ENCODE peak calls at places on chromosomes 13 and 19, in nine cellular contexts. P, J, Z, B, Y, W, V, U and K are unnamed samples.
A peak's percentile ranks its signal among the peaks of the same experiment; 100 is the strongest.

GRCh38 chr13:20033486-20033885 is 75.0 kb downstream of the ZMYM2 start:
- DNase-seq in P (no peak), J (no peak), Z (no peak), B (no peak), Y (no peak), W (no peak), V (no peak), U (no peak), K (no peak)

GRCh38 chr13:99151516-99151915 is 49.1 kb upstream of the UBAC2 start:
- DNase-seq in P (no peak), J (no peak), Z (no peak), B (no peak), Y (no peak), W (no peak), V (no peak), U (no peak), K (peak; percentile 46)

GRCh38 chr13:22926176-22927007 is 254.4 kb upstream of the SGCG start:
- DNase-seq in P (no peak), J (no peak), Z (no peak), B (peak; percentile 92), Y (peak; percentile 98), W (no peak), V (peak; percentile 69), U (no peak), K (no peak)

GRCh38 chr13:23377603-23378002 is 55.9 kb downstream of the SACS start:
- DNase-seq in P (no peak), J (no peak), Z (no peak), B (no peak), Y (no peak), W (no peak), V (no peak), U (no peak), K (no peak)

GRCh38 chr13:89401209-89401810 is 1730.1 kb downstream of the SLITRK5 start:
- DNase-seq in P (no peak), J (no peak), Z (no peak), B (no peak), Y (no peak), W (no peak), V (no peak), U (no peak), K (no peak)

GRCh38 chr13:97212540-97213146 is 9.5 kb upstream of the MBNL2 start:
- DNase-seq in P (peak; percentile 15), J (no peak), Z (no peak), B (peak; percentile 67), Y (peak; percentile 65), W (peak; percentile 42), V (no peak), U (no peak), K (peak; percentile 24)

GRCh38 chr13:79386125-79386822 is 19.8 kb downstream of the RBM26 start:
- DNase-seq in P (no peak), J (no peak), Z (no peak), B (no peak), Y (no peak), W (no peak), V (no peak), U (no peak), K (no peak)

GRCh38 chr13:110813646-110814624 is 100.4 kb downstream of the ING1 start:
- DNase-seq in P (no peak), J (no peak), Z (no peak), B (no peak), Y (no peak), W (no peak), V (no peak), U (no peak), K (no peak)

GRCh38 chr19:55642153-55643002 is 1.1 kb upstream of the ZNF581 start:
- DNase-seq in P (no peak), J (no peak), Z (peak; percentile 38), B (peak; percentile 69), Y (peak; percentile 50), W (peak; percentile 39), V (peak; percentile 14), U (no peak), K (peak; percentile 63)

GRCh38 chr13:42548731-42549554 is 25.0 kb upstream of the TNFSF11 start:
- DNase-seq in P (no peak), J (no peak), Z (no peak), B (no peak), Y (peak; percentile 57), W (peak; percentile 26), V (peak; percentile 8), U (no peak), K (no peak)

GRCh38 chr13:111210488-111210887 is 95.4 kb downstream of the ARHGEF7 start:
- DNase-seq in P (peak; percentile 55), J (no peak), Z (no peak), B (no peak), Y (no peak), W (no peak), V (no peak), U (no peak), K (no peak)

GRCh38 chr13:112774448-112774792 is 84.6 kb downstream of the ATP11A start:
- DNase-seq in P (no peak), J (no peak), Z (no peak), B (no peak), Y (no peak), W (no peak), V (no peak), U (no peak), K (no peak)

GRCh38 chr19:12913871-12914690 is 5.0 kb downstream of the SYCE2 start:
- DNase-seq in P (no peak), J (peak; percentile 26), Z (no peak), B (peak; percentile 64), Y (no peak), W (no peak), V (no peak), U (no peak), K (no peak)

GRCh38 chr13:34502011-34502410 is 440.1 kb upstream of the NBEA start:
- DNase-seq in P (no peak), J (no peak), Z (no peak), B (no peak), Y (no peak), W (no peak), V (no peak), U (no peak), K (no peak)

GRCh38 chr13:100244431-100244830 is 155.5 kb downstream of the PCCA start:
- DNase-seq in P (no peak), J (no peak), Z (no peak), B (no peak), Y (no peak), W (no peak), V (no peak), U (no peak), K (no peak)

GRCh38 chr13:18948664-18949488 is 232.7 kb downstream of the TUBA3C start:
- DNase-seq in P (no peak), J (no peak), Z (no peak), B (no peak), Y (no peak), W (no peak), V (no peak), U (no peak), K (no peak)

GRCh38 chr19:58056861-58057260 is 2.2 kb upstream of the ZNF135 start:
- DNase-seq in P (no peak), J (no peak), Z (no peak), B (no peak), Y (no peak), W (no peak), V (no peak), U (no peak), K (no peak)

GRCh38 chr19:31725051-31725450 is 375.8 kb upstream of the TSHZ3 start:
- DNase-seq in P (no peak), J (no peak), Z (no peak), B (no peak), Y (no peak), W (no peak), V (no peak), U (no peak), K (no peak)

GRCh38 chr13:34127523-34127922 is 309.6 kb downstream of the RFC3 start:
- DNase-seq in P (no peak), J (no peak), Z (no peak), B (no peak), Y (no peak), W (no peak), V (no peak), U (no peak), K (no peak)

GRCh38 chr13:113544071-113544891 is 40.3 kb upstream of the TFDP1 start:
- DNase-seq in P (no peak), J (no peak), Z (no peak), B (no peak), Y (no peak), W (no peak), V (no peak), U (no peak), K (no peak)

GRCh38 chr19:39963860-39964259 is 7.1 kb upstream of the PSMC4 start:
- DNase-seq in P (no peak), J (no peak), Z (no peak), B (no peak), Y (no peak), W (peak; percentile 20), V (no peak), U (no peak), K (no peak)

GRCh38 chr13:97329331-97329730 is 104.6 kb upstream of the RAP2A start:
- DNase-seq in P (no peak), J (no peak), Z (no peak), B (no peak), Y (no peak), W (no peak), V (no peak), U (no peak), K (no peak)

GRCh38 chr13:102645701-102646100 is 48.9 kb downstream of the TPP2 start:
- DNase-seq in P (no peak), J (no peak), Z (no peak), B (no peak), Y (no peak), W (no peak), V (no peak), U (no peak), K (no peak)

GRCh38 chr13:27797228-27797624 is 4.9 kb downstream of the GSX1 start:
- DNase-seq in P (no peak), J (no peak), Z (no peak), B (peak; percentile 92), Y (peak; percentile 75), W (no peak), V (no peak), U (no peak), K (peak; percentile 38)

GRCh38 chr13:53124568-53125094 is 96.0 kb downstream of the OLFM4 start:
- DNase-seq in P (no peak), J (no peak), Z (no peak), B (no peak), Y (no peak), W (no peak), V (no peak), U (no peak), K (no peak)

GRCh38 chr19:7789447-7789846 is 26.4 kb downstream of the CLEC4M start:
- DNase-seq in P (no peak), J (no peak), Z (peak; percentile 38), B (peak; percentile 89), Y (no peak), W (no peak), V (no peak), U (no peak), K (no peak)

GRCh38 chr13:40193290-40194203 is 472.9 kb downstream of the FOXO1 start:
- DNase-seq in P (peak; percentile 37), J (no peak), Z (no peak), B (no peak), Y (no peak), W (no peak), V (peak; percentile 51), U (no peak), K (no peak)

GRCh38 chr13:30107536-30108136 is 199.7 kb downstream of the KATNAL1 start:
- DNase-seq in P (no peak), J (no peak), Z (no peak), B (no peak), Y (no peak), W (peak; percentile 37), V (no peak), U (no peak), K (peak; percentile 31)

GRCh38 chr19:32828643-32829344 is 40.8 kb downstream of the SLC7A9 start:
- DNase-seq in P (no peak), J (no peak), Z (no peak), B (no peak), Y (no peak), W (no peak), V (no peak), U (no peak), K (no peak)

GRCh38 chr13:94674609-94675348 is 37.6 kb downstream of the SOX21 start:
- DNase-seq in P (peak; percentile 7), J (peak; percentile 2), Z (peak; percentile 61), B (peak; percentile 90), Y (peak; percentile 86), W (peak; percentile 67), V (peak; percentile 27), U (peak; percentile 18), K (peak; percentile 57)